ENCODE peak calls at places on chromosomes 6 and 20, in four cellular contexts. I is A549, D is IMR-90, L is HepG2. H is an unnamed sample.

GRCh38 chr6:40819182-40819834 is 219.7 kb downstream of the UNC5CL start:
- DNase-seq in L (no peak), I (no peak), D (no peak), H (no peak)

GRCh38 chr6:90216081-90216977 is 80.3 kb downstream of the BACH2 start:
- DNase-seq in I (peak), D (peak), L (peak), H (no peak)

GRCh38 chr20:48648482-48649051 is 179.2 kb downstream of the PREX1 start:
- DNase-seq in L (no peak), D (no peak), I (no peak), H (no peak)

GRCh38 chr20:23143098-23143497 is 57.0 kb upstream of the CD93 start:
- DNase-seq in I (peak), D (peak), L (peak), H (peak)

GRCh38 chr20:59646487-59646886 is 42.1 kb downstream of the PHACTR3 start:
- DNase-seq in I (no peak), L (no peak), D (no peak), H (no peak)

GRCh38 chr6:167422934-167423333 is 98.0 kb downstream of the TTLL2 start:
- DNase-seq in D (no peak), I (no peak), L (no peak), H (no peak)

GRCh38 chr20:32289661-32290431 is 12.4 kb downstream of the KIF3B start:
- DNase-seq in L (peak), I (peak), D (no peak), H (no peak)

GRCh38 chr20:15818651-15819071 is 754.6 kb downstream of the KIF16B start:
- DNase-seq in I (no peak), L (peak), D (no peak), H (no peak)

GRCh38 chr6:94636780-94637385 is 940.5 kb upstream of the MANEA start:
- DNase-seq in I (peak), D (peak), L (peak), H (no peak)

GRCh38 chr20:64229537-64230061 is 25.9 kb upstream of the PCMTD2 start:
- DNase-seq in D (no peak), L (no peak), I (no peak), H (no peak)

GRCh38 chr6:17193376-17193775 is 87.8 kb upstream of the RBM24 start:
- DNase-seq in L (no peak), D (no peak), I (no peak), H (no peak)

GRCh38 chr20:49575551-49576060 is 7.7 kb upstream of the PTGIS start:
- DNase-seq in I (peak), L (no peak), D (no peak), H (no peak)

GRCh38 chr6:155690820-155691219 is 235.2 kb upstream of the NOX3 start:
- DNase-seq in I (no peak), L (no peak), D (no peak), H (no peak)

GRCh38 chr6:20092071-20092566 is 120.2 kb downstream of the MBOAT1 start:
- DNase-seq in D (peak), L (peak), I (peak), H (peak)

GRCh38 chr20:13432126-13432525 is 206.6 kb downstream of the TASP1 start:
- DNase-seq in D (no peak), L (no peak), I (no peak), H (no peak)

GRCh38 chr6:108559097-108559883 is 1.4 kb upstream of the FOXO3 start:
- DNase-seq in I (peak), D (peak), L (peak), H (peak)

GRCh38 chr6:108556250-108556649 is 4.5 kb upstream of the FOXO3 start:
- DNase-seq in D (no peak), L (no peak), I (no peak), H (no peak)

GRCh38 chr6:108556864-108557493 is 3.7 kb upstream of the FOXO3 start:
- DNase-seq in I (no peak), L (no peak), D (peak), H (no peak)

GRCh38 chr6:108558372-108559096 is 2.2 kb upstream of the FOXO3 start:
- DNase-seq in I (peak), L (peak), D (peak), H (peak)

GRCh38 chr6:108557494-108558371 is 3.0 kb upstream of the FOXO3 start:
- DNase-seq in D (peak), L (peak), I (peak), H (peak)
- TF ChIP-seq MAZ in D (no peak), L (no peak), I (no peak), H (no peak)

DNA sequence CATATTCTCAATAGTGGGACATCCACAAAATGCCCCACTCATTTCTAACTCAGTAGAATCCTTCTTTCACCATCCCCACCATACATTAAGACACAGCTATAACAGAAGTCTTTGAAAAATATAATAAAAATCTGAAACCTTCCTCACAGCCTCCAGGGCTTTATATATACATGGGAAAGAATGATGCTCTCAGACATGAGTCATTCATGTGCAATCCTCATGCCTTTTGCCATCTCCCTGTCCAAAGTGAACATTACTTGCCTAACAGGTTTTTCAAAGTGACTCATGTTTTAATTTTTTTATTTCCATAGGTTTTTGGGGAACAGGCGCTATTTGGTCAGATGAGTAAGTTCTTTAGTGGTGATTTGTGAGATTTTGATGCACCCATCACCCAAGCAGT is 162.7 kb downstream of the RALGAPA2 start:
- DNase-seq in L (peak), I (peak), D (peak), H (no peak)
- TF ChIP-seq MAZ in L (no peak), I (no peak), D (no peak), H (no peak)

DNA sequence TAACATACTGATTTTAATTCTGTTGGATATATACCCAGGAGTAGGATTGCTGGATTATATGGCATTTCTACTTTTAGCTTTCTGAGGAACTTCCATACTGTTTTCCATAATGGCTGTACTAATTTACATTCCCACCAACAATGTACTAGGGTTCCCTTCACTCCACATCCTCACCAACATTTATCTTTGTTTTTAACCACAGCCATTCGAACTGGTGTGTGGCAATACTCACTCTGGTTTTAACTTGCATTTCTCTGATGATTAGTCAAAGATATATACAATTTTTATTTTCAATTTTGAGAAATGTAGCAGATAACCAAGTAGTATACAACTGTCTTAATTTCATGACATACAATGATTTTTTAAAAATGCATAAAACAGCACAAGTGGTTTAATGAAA is 30.3 kb upstream of the ADGRG6 start:
- DNase-seq in L (no peak), I (no peak), D (no peak), H (no peak)
- TF ChIP-seq MAZ in L (no peak), I (no peak), D (no peak), H (no peak)

GRCh38 chr6:34547921-34548644 is 8.0 kb downstream of the SPDEF start:
- DNase-seq in I (peak), L (no peak), D (no peak), H (no peak)
- TF ChIP-seq MAZ in I (no peak), L (no peak), D (no peak), H (no peak)

GRCh38 chr20:58630063-58630462 is 21.0 kb upstream of the STX16 start:
- DNase-seq in L (no peak), I (peak), D (peak), H (no peak)
- TF ChIP-seq MAZ in L (no peak), I (no peak), D (no peak), H (no peak)

DNA sequence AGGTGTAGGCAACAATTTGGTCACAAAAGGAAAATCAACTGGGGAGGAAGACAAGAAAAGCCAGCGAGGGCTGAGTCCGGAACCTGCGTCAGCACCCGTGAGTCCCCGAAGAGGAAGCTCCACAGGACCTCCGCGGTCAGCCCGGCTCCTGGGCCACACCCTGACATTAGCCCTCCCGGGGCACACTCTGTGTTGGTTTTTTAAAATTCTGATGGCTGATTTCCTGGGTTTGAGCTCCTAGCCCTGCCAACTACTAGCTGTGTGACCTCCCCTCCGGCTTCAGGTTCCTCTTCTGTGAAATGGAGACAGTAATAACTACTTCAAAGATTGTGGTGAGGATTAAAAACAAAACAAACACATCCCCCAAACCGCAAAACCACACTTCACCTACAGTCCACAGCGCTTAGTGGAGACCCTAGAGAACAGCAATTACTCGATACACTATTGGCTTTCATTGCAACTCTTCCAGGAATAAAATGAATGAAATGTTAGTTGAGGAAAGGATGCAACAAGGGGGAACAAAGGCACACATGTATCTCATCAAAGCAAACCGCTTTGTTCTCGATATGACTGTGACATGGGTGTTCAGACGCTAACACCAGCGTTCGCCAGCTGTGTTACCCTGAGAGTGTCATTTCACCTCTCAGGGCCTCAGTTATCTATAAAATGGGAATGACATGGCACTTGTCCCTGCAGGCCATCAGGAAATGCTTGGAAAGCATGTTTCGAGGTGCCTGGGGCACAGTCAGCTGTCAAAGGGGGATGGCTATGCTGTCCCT is 984 bp downstream of the ZBP1 start:
- DNase-seq in D (no peak), I (no peak), L (no peak), H (no peak)
- TF ChIP-seq MAZ in D (no peak), I (no peak), L (no peak), H (no peak)

GRCh38 chr6:130679684-130680083 is 147.5 kb upstream of the SMLR1 start:
- DNase-seq in D (no peak), I (no peak), L (no peak), H (no peak)
- TF ChIP-seq MAZ in D (no peak), I (no peak), L (no peak), H (no peak)